ENCODE peak calls at places on chromosomes 11 and 22, in seven cellular contexts. G, R, Z, T, H, A and O are unnamed samples.

GRCh38 chr11:285021-285893 is 3.7 kb upstream of the PGGHG start:
- DNase-seq in T (no peak), G (no peak), H (no peak), R (no peak), Z (peak), A (no peak), O (no peak)

GRCh38 chr22:22802346-22802970 is 85.2 kb upstream of the IGLL5 start:
- DNase-seq in A (no peak), G (no peak), R (peak), T (peak), H (no peak), Z (no peak), O (no peak)

GRCh38 chr11:72578051-72578450 is 96.2 kb downstream of the PDE2A start:
- DNase-seq in R (no peak), G (no peak), A (no peak), Z (peak), T (no peak), H (no peak), O (no peak)

GRCh38 chr11:32029721-32030120 is 61.2 kb upstream of the RCN1 start:
- DNase-seq in H (no peak), T (peak), R (no peak), A (no peak), G (no peak), Z (no peak), O (no peak)

GRCh38 chr22:17130199-17130598 is 9.0 kb upstream of the TMEM121B start:
- DNase-seq in R (no peak), Z (no peak), A (no peak), G (no peak), H (peak), T (no peak), O (no peak)

GRCh38 chr11:32255876-32256275 is 165.0 kb downstream of the RCN1 start:
- DNase-seq in G (no peak), Z (no peak), R (no peak), A (no peak), H (no peak), T (no peak), O (peak)

GRCh38 chr22:23777776-23778575 is 5.3 kb downstream of the MMP11 start:
- DNase-seq in H (peak), Z (no peak), A (no peak), T (no peak), G (no peak), R (no peak), O (no peak)

GRCh38 chr11:126702987-126703386 is 297.6 kb downstream of the KIRREL3 start:
- DNase-seq in G (no peak), A (no peak), H (no peak), R (no peak), Z (no peak), T (no peak), O (no peak)

GRCh38 chr11:105648762-105649161 is 38.9 kb downstream of the GRIA4 start:
- DNase-seq in Z (no peak), H (no peak), T (no peak), G (no peak), A (no peak), R (no peak), O (no peak)

GRCh38 chr11:67627788-67628624 is 1.7 kb downstream of the NUDT8 start:
- DNase-seq in Z (peak), G (no peak), R (no peak), A (no peak), T (no peak), H (no peak), O (peak)

GRCh38 chr22:44067033-44067432 is 42.9 kb downstream of the PARVB start:
- DNase-seq in T (no peak), A (no peak), Z (no peak), H (no peak), R (peak), G (no peak), O (no peak)

GRCh38 chr11:57196556-57196955 is 14.8 kb downstream of the LRRC55 start:
- DNase-seq in T (no peak), G (no peak), A (no peak), H (no peak), Z (no peak), R (no peak), O (no peak)

GRCh38 chr22:35135165-35135564 is 69.2 kb downstream of the ISX start:
- DNase-seq in G (no peak), H (no peak), R (no peak), A (no peak), T (no peak), Z (no peak), O (no peak)

GRCh38 chr22:50542416-50542927 is 3.2 kb upstream of the KLHDC7B start:
- DNase-seq in T (peak), A (no peak), Z (peak), H (no peak), R (peak), G (no peak), O (no peak)

GRCh38 chr11:107501713-107502112 is 44.1 kb upstream of the CWF19L2 start:
- DNase-seq in G (no peak), A (no peak), R (no peak), Z (no peak), T (no peak), H (no peak), O (no peak)

GRCh38 chr11:495537-495931 is 11.5 kb downstream of the RNH1 start:
- DNase-seq in A (no peak), Z (no peak), R (no peak), H (peak), G (no peak), T (peak), O (no peak)

GRCh38 chr11:17745032-17745772 is 10.6 kb downstream of the KCNC1 start:
- DNase-seq in R (no peak), G (no peak), A (no peak), H (no peak), T (no peak), Z (peak), O (no peak)

GRCh38 chr11:8765294-8765693 is 82.7 kb downstream of the RPL27A start:
- DNase-seq in R (no peak), T (peak), G (no peak), H (peak), A (no peak), Z (no peak), O (no peak)

GRCh38 chr11:114036156-114036811 is 23.2 kb upstream of the ZBTB16 start:
- DNase-seq in G (peak), H (peak), R (peak), T (peak), A (peak), Z (peak), O (peak)

GRCh38 chr11:76788661-76789442 is 5.7 kb downstream of the TSKU start:
- DNase-seq in R (no peak), H (no peak), A (no peak), T (no peak), Z (peak), G (peak), O (no peak)

GRCh38 chr11:102284008-102284407 is 33.3 kb upstream of the BIRC3 start:
- DNase-seq in H (no peak), R (no peak), T (no peak), A (no peak), G (no peak), Z (no peak), O (no peak)

GRCh38 chr11:128421577-128421976 is 165.8 kb downstream of the ETS1 start:
- DNase-seq in Z (no peak), A (no peak), H (peak), R (no peak), T (peak), G (no peak), O (no peak)

GRCh38 chr11:121706884-121707283 is 254.1 kb upstream of the SORL1-AS1 start:
- DNase-seq in Z (no peak), H (no peak), G (no peak), A (no peak), T (no peak), R (no peak), O (no peak)

GRCh38 chr11:68954970-68955958 is 25.5 kb downstream of the MRGPRD start:
- DNase-seq in G (peak), T (peak), Z (peak), H (peak), R (no peak), A (no peak), O (no peak)

GRCh38 chr11:33172996-33173395 is 11.7 kb upstream of the CSTF3 start:
- DNase-seq in R (no peak), T (peak), Z (no peak), H (peak), G (no peak), A (no peak), O (no peak)

GRCh38 chr11:121655481-121656332 is 202.9 kb upstream of the SORL1-AS1 start:
- DNase-seq in G (peak), T (peak), Z (peak), H (peak), A (peak), R (peak), O (peak)

GRCh38 chr11:125069796-125070195 is 6.7 kb downstream of the SLC37A2 start:
- DNase-seq in A (no peak), T (no peak), Z (no peak), R (no peak), G (no peak), H (peak), O (no peak)

GRCh38 chr22:28903080-28903479 is 19.7 kb downstream of the ZNRF3 start:
- DNase-seq in H (no peak), A (no peak), Z (no peak), T (no peak), R (no peak), G (no peak), O (no peak)

GRCh38 chr11:1204381-1205101 is 18.3 kb upstream of the MUC5B start:
- DNase-seq in Z (no peak), G (no peak), T (no peak), R (no peak), H (no peak), A (no peak), O (peak)

GRCh38 chr11:64305691-64306562 is 603 bp downstream of the ESRRA start:
- DNase-seq in H (peak), R (peak), Z (peak), A (peak), G (peak), T (peak), O (no peak)
- TF ChIP-seq CTCF in H (peak), R (peak), Z (no peak), A (no peak), G (no peak), T (no peak), O (peak)

DNA sequence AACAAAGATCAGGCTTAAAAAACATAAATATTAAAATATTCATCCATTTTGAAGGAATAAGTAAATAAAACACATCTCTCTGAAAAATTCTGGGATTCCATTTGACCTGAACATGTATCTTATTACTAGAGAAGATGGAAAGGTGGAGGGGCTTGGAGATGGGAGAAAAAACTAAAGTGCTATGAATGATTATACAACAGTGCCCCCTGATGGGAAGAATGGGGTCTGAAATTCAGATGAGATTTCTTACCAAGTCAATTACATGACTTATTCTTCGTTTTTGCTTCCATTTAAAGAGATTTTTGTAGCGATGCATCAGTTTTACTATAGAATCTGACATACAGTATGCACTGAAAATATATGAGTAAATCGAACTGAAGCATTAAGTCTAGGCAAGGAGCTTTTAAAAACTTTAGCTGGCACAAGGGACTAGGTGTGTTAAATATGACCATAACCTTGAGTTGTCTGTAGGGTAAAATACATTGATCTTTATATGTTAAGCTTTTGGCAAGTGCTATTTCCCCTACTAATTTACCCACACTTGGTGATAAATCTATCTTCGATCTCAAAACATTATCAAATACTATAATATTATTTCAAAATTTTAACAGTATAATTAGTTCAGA is 718.8 kb downstream of the CNTN5 start:
- DNase-seq in H (peak), R (peak), A (no peak), G (no peak), T (peak), Z (no peak), O (no peak)
- TF ChIP-seq CTCF in H (peak), R (peak), A (no peak), G (no peak), T (peak), Z (no peak), O (peak)

DNA sequence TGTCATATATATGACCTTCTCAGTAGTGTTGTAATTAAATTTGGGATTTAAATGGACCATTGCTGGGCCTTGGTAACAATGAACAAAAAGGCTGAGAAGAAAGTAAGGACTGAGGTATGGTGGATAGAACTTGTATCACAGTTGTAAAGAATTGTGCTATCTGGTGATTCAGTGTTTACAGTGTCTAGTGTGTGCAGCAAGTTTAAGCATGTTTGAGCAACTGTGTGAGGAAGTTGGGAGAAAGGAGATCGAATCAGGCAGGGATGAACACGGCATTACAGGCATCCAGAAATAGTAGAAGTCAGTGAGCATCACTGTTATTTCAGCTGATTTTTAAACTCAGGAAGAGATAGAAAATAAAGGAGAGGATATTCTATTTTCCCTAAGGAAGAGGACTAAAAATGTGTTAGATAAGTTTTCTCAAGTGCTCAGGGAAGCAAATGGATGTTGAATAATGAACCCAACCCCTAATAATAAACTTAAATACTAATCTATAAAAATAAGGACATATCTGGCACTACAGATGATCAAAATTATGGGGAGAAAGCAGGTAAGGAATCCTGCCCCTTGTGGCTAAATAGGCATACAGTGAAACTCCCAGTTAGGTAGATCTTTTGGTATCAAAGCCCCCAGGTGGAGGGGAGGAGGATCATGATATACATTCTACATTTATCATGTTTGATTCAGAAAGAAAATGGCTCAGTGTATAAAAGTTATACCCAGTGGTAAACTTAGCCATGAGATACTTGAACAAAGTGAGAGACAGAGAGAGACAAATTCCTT is 361.0 kb upstream of the ANO3 start:
- DNase-seq in R (no peak), A (no peak), G (no peak), T (no peak), H (no peak), Z (no peak), O (no peak)
- TF ChIP-seq CTCF in R (peak), A (no peak), G (no peak), T (peak), H (no peak), Z (no peak), O (peak)

GRCh38 chr11:118437046-118437735 is 899 bp downstream of the KMT2A start:
- DNase-seq in Z (peak), H (peak), R (peak), T (peak), G (peak), A (peak), O (no peak)

GRCh38 chr11:118434553-118435232 is 1.6 kb upstream of the KMT2A start:
- DNase-seq in H (peak), Z (peak), R (peak), A (peak), T (no peak), G (peak), O (no peak)

GRCh38 chr11:118436639-118437045 is 350 bp downstream of the KMT2A start:
- DNase-seq in R (peak), H (peak), Z (peak), A (no peak), G (no peak), T (no peak), O (no peak)

GRCh38 chr11:118435233-118435892 is 929 bp upstream of the KMT2A start:
- DNase-seq in A (peak), G (peak), H (peak), T (no peak), R (peak), Z (peak), O (peak)

GRCh38 chr11:118435893-118436624 is at the start of gene KMT2A:
- DNase-seq in A (peak), T (peak), Z (peak), R (peak), G (peak), H (peak), O (peak)
- TF ChIP-seq CTCF in A (no peak), T (no peak), Z (no peak), R (no peak), G (no peak), H (no peak), O (no peak)

DNA sequence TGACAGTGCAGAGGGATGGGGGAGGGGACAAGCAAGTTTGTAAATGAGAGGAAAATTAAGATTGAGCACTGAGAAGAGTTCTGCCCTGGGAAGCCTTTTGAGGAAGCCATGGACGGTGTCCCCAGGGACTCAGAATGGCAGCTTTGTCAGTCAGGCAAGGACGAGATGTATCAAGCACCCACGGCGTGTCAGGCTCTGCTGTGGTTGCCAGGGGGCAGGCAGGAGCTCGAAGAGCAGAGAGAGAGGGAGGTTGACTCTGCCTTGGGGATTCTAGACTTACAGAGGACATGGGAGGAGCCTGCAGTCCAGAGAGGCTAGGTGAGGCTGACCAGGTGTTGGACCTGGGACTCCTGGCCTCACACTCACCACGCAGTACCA is 29.1 kb upstream of the SYT7 start:
- DNase-seq in A (no peak), R (no peak), T (no peak), G (no peak), H (no peak), Z (no peak), O (no peak)
- TF ChIP-seq CTCF in A (no peak), R (no peak), T (peak), G (no peak), H (peak), Z (no peak), O (no peak)

DNA sequence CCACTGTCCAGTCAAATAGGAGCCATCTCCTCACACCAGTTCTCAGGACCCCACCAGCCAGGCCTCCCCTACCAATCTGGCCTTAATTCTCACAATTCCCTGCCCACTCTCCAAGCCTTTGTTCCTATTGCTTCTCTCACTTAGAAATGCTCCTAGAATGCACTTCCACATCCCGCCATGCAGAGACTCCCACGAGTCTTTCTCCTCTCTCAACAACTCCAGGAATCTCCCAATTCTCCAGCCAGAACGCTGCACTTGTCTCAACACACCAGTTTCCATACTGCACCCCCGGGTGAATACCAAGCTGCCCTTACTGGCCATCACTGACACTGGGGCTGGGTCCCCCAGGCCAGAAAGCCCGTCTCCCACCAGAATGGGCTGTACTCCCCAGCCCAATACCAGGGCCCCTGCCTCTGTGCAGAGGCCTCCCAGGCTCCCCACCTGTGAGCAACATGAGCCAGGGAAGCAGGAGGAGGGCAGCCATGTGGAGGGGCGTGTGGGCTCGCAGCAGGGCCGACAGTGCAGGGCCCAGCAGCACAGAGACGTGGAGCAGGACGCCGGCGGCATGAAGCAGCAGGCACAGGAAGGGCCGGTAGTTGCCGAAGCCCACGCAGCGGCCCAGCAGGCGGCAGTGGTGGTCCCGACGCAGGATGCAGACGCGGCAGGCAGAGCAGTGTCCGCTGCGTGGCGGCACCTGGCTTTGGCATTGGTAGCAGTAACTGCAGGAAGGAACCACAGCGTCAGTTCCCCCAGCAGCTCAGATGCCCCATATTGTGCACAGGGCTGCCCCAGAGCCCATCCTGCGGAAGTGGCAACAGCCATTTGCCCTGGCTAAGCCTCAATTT is 2.4 kb downstream of the ZDHHC24 start:
- DNase-seq in R (peak), H (peak), Z (peak), A (peak), T (peak), G (no peak), O (no peak)
- TF ChIP-seq CTCF in R (peak), H (peak), Z (peak), A (peak), T (peak), G (no peak), O (no peak)